ENCODE peak calls at places on chromosomes 13 and 19, in six cellular contexts. B is prostate gland, Z is H54, D is T-helper 2 cell, I is colonic mucosa, P is posterior cingulate gyrus. J is an unnamed sample.
A peak's percentile ranks its signal among the peaks of the same experiment; 100 is the strongest.

GRCh38 chr19:23718802-23719201 is 31.8 kb upstream of the ZNF675 start:
- DNase-seq in Z (no peak), B (no peak), P (no peak), D (no peak), I (no peak), J (no peak)

GRCh38 chr13:45341799-45342584 is 1.0 kb upstream of the TPT1 start:
- DNase-seq in P (no peak), Z (peak; percentile 5), D (no peak), I (peak; percentile 66), B (peak; percentile 18), J (peak; percentile 91)

GRCh38 chr19:18432275-18433038 is 5.5 kb downstream of the ISYNA1 start:
- DNase-seq in I (no peak), D (no peak), P (no peak), Z (no peak), B (no peak), J (no peak)

GRCh38 chr19:51326216-51327065 is 15.0 kb downstream of the IGLON5 start:
- DNase-seq in B (no peak), I (no peak), P (no peak), Z (no peak), D (no peak), J (no peak)

GRCh38 chr19:56132316-56132822 is 8.7 kb upstream of the ZNF444 start:
- DNase-seq in P (no peak), B (no peak), Z (no peak), D (no peak), I (no peak), J (peak; percentile 83)

GRCh38 chr19:5605362-5605761 is 17.2 kb downstream of the SAFB2 start:
- DNase-seq in Z (no peak), I (no peak), D (no peak), B (no peak), P (no peak), J (no peak)

GRCh38 chr19:47778954-47779351 is 450 bp downstream of the SELENOW start:
- DNase-seq in Z (no peak), B (peak; percentile 46), P (no peak), D (no peak), I (peak; percentile 78), J (peak; percentile 18)

GRCh38 chr19:31326329-31327028 is 22.8 kb downstream of the TSHZ3 start:
- DNase-seq in Z (no peak), P (no peak), B (no peak), D (no peak), I (no peak), J (peak; percentile 67)

J was measured in fibroblast of gingiva.